ENCODE peak calls at places on chromosomes 5 and 9, in ten cellular contexts. G is osteoblast; J is fibroblast of villous mesenchyme; Q is brain microvascular endothelial cell; I is HFF-Myc; N is CD8-positive, alpha-beta T cell; U is stomach; R is heart left ventricle; B is AG10803; P is thoracic aorta. T is an unnamed sample.

GRCh38 chr5:68798877-68799276 is 294.9 kb upstream of the SLC30A5 start:
- DNase-seq in U (no peak), B (peak), G (no peak), N (no peak), I (no peak), P (no peak), J (no peak), R (no peak), Q (no peak), T (no peak)

GRCh38 chr9:100601216-100601615 is 23.3 kb downstream of the CAVIN4 start:
- DNase-seq in B (peak), P (no peak), I (peak), U (peak), Q (peak), N (peak), G (peak), J (peak), R (no peak), T (peak)

GRCh38 chr5:74028406-74028805 is 402.4 kb downstream of the ARHGEF28 start:
- DNase-seq in I (no peak), Q (no peak), J (no peak), B (no peak), P (no peak), G (no peak), U (no peak), R (no peak), N (no peak), T (no peak)

GRCh38 chr5:74667396-74667795 is 17.6 kb upstream of the HEXB start:
- DNase-seq in P (no peak), N (no peak), I (no peak), R (no peak), U (no peak), Q (peak), J (no peak), G (no peak), B (peak), T (no peak)

GRCh38 chr9:129406278-129407225 is 214.3 kb downstream of the C9orf50 start:
- DNase-seq in U (peak), R (no peak), J (peak), G (peak), P (no peak), I (no peak), N (no peak), B (no peak), Q (no peak), T (no peak)

GRCh38 chr9:106860731-106861584 is 2.0 kb upstream of the ZNF462 start:
- DNase-seq in G (peak), I (no peak), N (no peak), R (no peak), J (peak), Q (peak), P (no peak), B (peak), U (no peak), T (peak)

GRCh38 chr9:122348288-122348777 is 22.5 kb upstream of the PTGS1 start:
- DNase-seq in G (no peak), B (no peak), N (no peak), Q (no peak), R (no peak), J (no peak), U (no peak), P (no peak), I (no peak), T (no peak)

GRCh38 chr5:53302524-53302923 is 177.9 kb upstream of the FST start:
- DNase-seq in P (no peak), G (peak), N (no peak), U (no peak), I (peak), Q (no peak), B (peak), R (no peak), J (peak), T (peak)

GRCh38 chr5:58245479-58245845 is 214.4 kb downstream of the PLK2 start:
- DNase-seq in N (no peak), I (no peak), U (no peak), G (no peak), R (peak), B (no peak), Q (no peak), P (no peak), J (no peak), T (no peak)

GRCh38 chr5:68848086-68848485 is 245.7 kb upstream of the SLC30A5 start:
- DNase-seq in R (no peak), N (no peak), I (no peak), U (no peak), P (no peak), Q (peak), G (no peak), J (no peak), B (peak), T (no peak)

GRCh38 chr5:149917073-149917676 is 27.4 kb downstream of the PDE6A start:
- DNase-seq in J (no peak), U (no peak), G (no peak), I (no peak), R (no peak), N (no peak), P (no peak), B (no peak), Q (peak), T (peak)

GRCh38 chr9:3758816-3759576 is 233.2 kb upstream of the RFX3 start:
- DNase-seq in J (peak), Q (peak), I (no peak), N (no peak), U (no peak), R (no peak), B (peak), P (no peak), G (peak), T (peak)

GRCh38 chr5:26649000-26649399 is 389.4 kb downstream of the CDH9 start:
- DNase-seq in G (no peak), U (no peak), P (no peak), Q (no peak), R (no peak), N (no peak), J (no peak), I (no peak), B (no peak), T (no peak)

GRCh38 chr5:17224858-17225436 is 7.5 kb downstream of the BASP1 start:
- DNase-seq in P (no peak), U (no peak), R (no peak), B (peak), Q (peak), G (peak), N (no peak), J (peak), I (no peak), T (peak)

GRCh38 chr5:80109549-80110478 is 74.7 kb downstream of the THBS4 start:
- DNase-seq in P (no peak), G (no peak), I (no peak), Q (no peak), U (no peak), N (no peak), B (no peak), J (no peak), R (peak), T (peak)

GRCh38 chr9:130344366-130344765 is 78.8 kb downstream of the HMCN2 start:
- DNase-seq in I (no peak), Q (no peak), N (no peak), B (no peak), U (no peak), R (no peak), G (no peak), P (no peak), J (no peak), T (no peak)

GRCh38 chr9:109466623-109467590 is 31.2 kb downstream of the PTPN3 start:
- DNase-seq in P (no peak), R (no peak), U (no peak), G (no peak), B (no peak), Q (no peak), J (no peak), I (no peak), N (no peak), T (peak)

GRCh38 chr5:132777209-132778069 is at the start of gene SEPTIN8:
- DNase-seq in U (peak), N (peak), R (peak), P (no peak), I (no peak), J (peak), B (peak), G (peak), Q (no peak), T (peak)

GRCh38 chr5:118326496-118327045 is 661.8 kb downstream of the DTWD2 start:
- DNase-seq in P (no peak), G (peak), R (no peak), I (no peak), N (no peak), J (peak), B (peak), U (no peak), Q (peak), T (peak)

GRCh38 chr9:27331393-27331792 is 34.4 kb upstream of the EQTN start:
- DNase-seq in N (no peak), B (no peak), G (no peak), U (no peak), P (no peak), I (no peak), Q (no peak), R (no peak), J (no peak), T (no peak)

GRCh38 chr9:93843396-93843795 is 111.8 kb downstream of the BARX1 start:
- DNase-seq in P (no peak), Q (no peak), U (no peak), N (no peak), G (no peak), I (no peak), R (no peak), B (no peak), J (no peak), T (no peak)

GRCh38 chr5:30650311-30650710 is 543.2 kb upstream of the CDH6 start:
- DNase-seq in Q (no peak), N (no peak), B (no peak), J (no peak), P (no peak), I (no peak), U (no peak), G (peak), R (no peak), T (no peak)

GRCh38 chr9:120933310-120934044 is 6.9 kb upstream of the TRAF1 start:
- DNase-seq in I (no peak), B (no peak), N (no peak), G (no peak), R (no peak), P (no peak), U (no peak), J (no peak), Q (no peak), T (no peak)

GRCh38 chr9:133339641-133340040 is 3.7 kb upstream of the SURF6 start:
- DNase-seq in U (no peak), G (no peak), P (no peak), N (no peak), R (no peak), J (no peak), I (no peak), Q (no peak), B (no peak), T (no peak)

GRCh38 chr5:122192883-122193496 is 63.6 kb downstream of the ZNF474 start:
- DNase-seq in N (no peak), U (no peak), J (peak), R (no peak), P (no peak), Q (peak), G (peak), B (peak), I (peak), T (peak)

GRCh38 chr9:129483467-129484324 is 137.2 kb downstream of the C9orf50 start:
- DNase-seq in Q (peak), B (peak), J (peak), I (no peak), U (peak), P (peak), N (peak), G (peak), R (peak), T (peak)

GRCh38 chr9:121508415-121508814 is 8.8 kb upstream of the GGTA1 start:
- DNase-seq in N (no peak), R (no peak), G (peak), J (no peak), P (no peak), U (peak), B (no peak), I (no peak), Q (no peak), T (no peak)

GRCh38 chr5:52822437-52822836 is 34.7 kb downstream of the ITGA1 start:
- DNase-seq in P (no peak), U (no peak), I (no peak), B (no peak), J (peak), G (no peak), R (peak), N (no peak), Q (no peak), T (no peak)

GRCh38 chr9:98255064-98255577 is 328 bp downstream of the TBC1D2 start:
- DNase-seq in J (peak), G (peak), R (no peak), N (no peak), Q (peak), P (no peak), B (peak), U (peak), I (no peak), T (peak)

GRCh38 chr5:59042683-59043082 is 459.8 kb downstream of the RAB3C start:
- DNase-seq in U (peak), N (no peak), I (no peak), Q (no peak), P (no peak), J (peak), B (no peak), G (peak), R (peak), T (peak)

DNA sequence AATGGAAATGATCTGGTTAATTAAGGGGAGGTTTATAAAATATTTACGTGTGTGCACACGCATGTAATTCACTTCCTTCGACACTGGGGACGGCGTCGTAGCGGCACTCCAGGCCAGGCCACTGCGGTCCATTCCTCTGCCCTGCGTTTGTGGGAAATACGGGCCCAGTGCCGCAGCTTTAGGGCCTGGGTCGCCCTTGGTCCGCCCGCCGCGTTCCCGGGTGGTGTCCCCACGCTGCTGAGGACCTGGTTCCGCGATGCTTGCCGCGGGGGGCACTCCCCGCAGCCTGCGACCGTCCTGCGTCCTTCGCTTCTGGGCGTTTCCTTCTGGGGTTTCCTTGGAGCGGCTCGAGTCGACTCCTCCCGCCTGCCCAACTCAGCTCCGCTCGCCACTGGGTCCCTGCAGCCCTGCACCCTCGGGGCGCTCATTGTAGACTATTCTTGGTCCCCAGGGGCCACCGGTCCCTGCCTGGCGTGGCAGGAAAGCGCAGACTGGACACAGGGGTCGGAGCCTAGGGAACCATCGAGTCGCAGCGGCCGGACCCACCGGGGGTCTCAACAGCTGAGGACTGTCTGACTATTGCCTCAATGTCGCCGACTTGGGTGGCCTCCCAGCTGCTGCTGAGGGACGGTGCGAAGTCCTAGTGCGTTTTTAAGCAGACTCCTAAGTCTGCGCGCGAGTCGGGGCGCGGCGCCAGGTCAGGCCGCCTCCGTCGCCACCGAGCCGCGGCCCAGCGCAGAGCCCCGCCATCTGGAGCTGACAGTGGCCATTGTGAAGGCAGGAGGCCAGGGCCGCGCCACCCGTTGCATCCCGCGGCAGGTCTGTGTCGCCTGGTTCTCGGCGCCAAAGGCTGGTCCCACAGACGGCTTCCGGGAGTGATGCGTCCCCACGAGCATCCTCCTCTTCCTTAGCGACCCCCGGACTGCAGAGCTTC is 4.4 kb upstream of the IRX1 start:
- DNase-seq in R (no peak), U (no peak), G (no peak), I (no peak), N (no peak), J (no peak), P (no peak), B (no peak), Q (no peak), T (no peak)
- TF ChIP-seq CTCF in R (no peak), U (no peak), G (no peak), I (no peak), N (no peak), J (no peak), P (peak), B (peak), Q (no peak), T (no peak)

GRCh38 chr5:172766287-172767104 is 4.5 kb downstream of the DUSP1 start:
- DNase-seq in I (no peak), G (peak), J (peak), P (peak), Q (peak), R (peak), U (peak), N (peak), B (peak), T (peak)
- H3K4me3 ChIP-seq in I (peak), G (peak), J (peak), P (peak), Q (peak), R (peak), U (peak), N (no peak), B (peak), T (no peak)

GRCh38 chr5:1349246-1349645 is 4.3 kb upstream of the CLPTM1L start:
- DNase-seq in N (no peak), G (no peak), P (no peak), Q (no peak), R (no peak), U (no peak), B (no peak), I (no peak), J (no peak), T (no peak)
- TF ChIP-seq CTCF in N (no peak), G (no peak), P (no peak), Q (no peak), R (no peak), U (no peak), B (no peak), I (no peak), J (no peak), T (no peak)

GRCh38 chr5:143645356-143645755 is 166.6 kb upstream of the HMHB1 start:
- DNase-seq in B (no peak), U (no peak), I (no peak), R (no peak), Q (no peak), G (no peak), P (no peak), J (no peak), N (no peak), T (no peak)

GRCh38 chr5:143644751-143645150 is 167.2 kb upstream of the HMHB1 start:
- DNase-seq in U (no peak), N (no peak), I (no peak), J (peak), B (peak), Q (no peak), P (no peak), G (no peak), R (no peak), T (no peak)

GRCh38 chr5:143641549-143641955 is 170.4 kb upstream of the HMHB1 start:
- DNase-seq in I (peak), R (no peak), N (no peak), P (no peak), J (peak), U (no peak), G (peak), Q (peak), B (peak), T (no peak)

GRCh38 chr5:143641957-143642356 is 170.0 kb upstream of the HMHB1 start:
- DNase-seq in R (no peak), U (no peak), B (no peak), P (no peak), J (no peak), G (no peak), I (no peak), Q (no peak), N (no peak), T (no peak)

GRCh38 chr5:143642791-143643190 is 169.2 kb upstream of the HMHB1 start:
- DNase-seq in B (peak), G (no peak), Q (no peak), R (no peak), I (no peak), N (no peak), P (no peak), J (no peak), U (no peak), T (no peak)
- H3K4me3 ChIP-seq in B (no peak), G (no peak), Q (no peak), R (no peak), I (no peak), N (no peak), P (no peak), J (no peak), U (no peak), T (no peak)

GRCh38 chr9:113585555-113585954 is 122.0 kb downstream of the RGS3 start:
- DNase-seq in G (peak), N (no peak), P (no peak), B (no peak), U (no peak), J (no peak), R (no peak), I (no peak), Q (no peak), T (no peak)

GRCh38 chr9:113588936-113589335 is 125.4 kb downstream of the RGS3 start:
- DNase-seq in R (no peak), G (no peak), J (no peak), B (no peak), I (no peak), U (no peak), N (no peak), P (no peak), Q (no peak), T (no peak)

GRCh38 chr9:113589407-113589806 is 125.9 kb downstream of the RGS3 start:
- DNase-seq in U (no peak), P (no peak), G (peak), R (peak), Q (no peak), I (no peak), J (no peak), N (no peak), B (no peak), T (no peak)

GRCh38 chr9:113588242-113588810 is 124.8 kb downstream of the RGS3 start:
- DNase-seq in R (no peak), J (no peak), P (no peak), B (no peak), I (no peak), Q (no peak), N (no peak), U (peak), G (peak), T (no peak)

GRCh38 chr9:113587471-113588031 is 124.0 kb downstream of the RGS3 start:
- DNase-seq in B (no peak), U (no peak), J (peak), P (no peak), G (peak), R (peak), N (peak), I (no peak), Q (peak), T (peak)
- TF ChIP-seq CTCF in B (peak), U (peak), J (peak), P (peak), G (peak), R (peak), N (no peak), I (peak), Q (peak), T (peak)